ENCODE peak calls at places on chromosome 19, in six cellular contexts. W, Q, G, O, Y and C are unnamed samples.

GRCh38 chr19:17450264-17451075 is 2.0 kb upstream of the TMEM221 start:
- DNase-seq in W (peak), Q (no peak), G (no peak), O (no peak), Y (no peak), C (peak)

GRCh38 chr19:16571283-16571682 is 932 bp downstream of the SLC35E1 start:
- DNase-seq in W (peak), Q (no peak), G (peak), O (no peak), Y (no peak), C (peak)

GRCh38 chr19:56507446-56508281 is at the start of gene ZNF471:
- DNase-seq in W (peak), Q (peak), G (no peak), O (peak), Y (peak), C (peak)

GRCh38 chr19:43290568-43291359 is 21.4 kb upstream of the PSG9 start:
- DNase-seq in W (peak), Q (no peak), G (peak), O (no peak), Y (no peak), C (no peak)

GRCh38 chr19:3359850-3360493 is 6.4 kb upstream of the NFIC start:
- DNase-seq in W (no peak), Q (no peak), G (peak), O (no peak), Y (peak), C (no peak)

GRCh38 chr19:19552811-19553210 is 14.7 kb downstream of the CILP2 start:
- DNase-seq in W (no peak), Q (no peak), G (peak), O (no peak), Y (peak), C (peak)

GRCh38 chr19:2494084-2494446 is 18.1 kb downstream of the GADD45B start:
- DNase-seq in W (peak), Q (no peak), G (no peak), O (no peak), Y (no peak), C (no peak)

GRCh38 chr19:3034845-3035541 is 5.9 kb upstream of the TLE2 start:
- DNase-seq in W (peak), Q (no peak), G (peak), O (peak), Y (no peak), C (no peak)

GRCh38 chr19:6476155-6476895 is 5.3 kb downstream of the DENND1C start:
- DNase-seq in W (peak), Q (peak), G (peak), O (no peak), Y (peak), C (peak)

GRCh38 chr19:6233827-6234511 is 45.8 kb downstream of the MLLT1 start:
- DNase-seq in W (no peak), Q (no peak), G (no peak), O (peak), Y (no peak), C (no peak)

GRCh38 chr19:1295169-1296012 is 9.7 kb downstream of the EFNA2 start:
- DNase-seq in W (no peak), Q (no peak), G (peak), O (no peak), Y (peak), C (peak)

GRCh38 chr19:1856345-1856697 is 7.1 kb downstream of the KLF16 start:
- DNase-seq in W (no peak), Q (no peak), G (peak), O (no peak), Y (no peak), C (no peak)

GRCh38 chr19:15452111-15453047 is 2.6 kb upstream of the WIZ start:
- DNase-seq in W (peak), Q (peak), G (peak), O (peak), Y (no peak), C (peak)

GRCh38 chr19:54209058-54209747 is 8.5 kb downstream of the RPS9 start:
- DNase-seq in W (no peak), Q (no peak), G (no peak), O (no peak), Y (no peak), C (no peak)

GRCh38 chr19:15575406-15575805 is 39.6 kb upstream of the CYP4F8 start:
- DNase-seq in W (no peak), Q (no peak), G (no peak), O (no peak), Y (no peak), C (no peak)

GRCh38 chr19:50772408-50773311 is 2.4 kb downstream of the GPR32 start:
- DNase-seq in W (no peak), Q (no peak), G (peak), O (no peak), Y (no peak), C (no peak)

GRCh38 chr19:43784251-43784980 is 3.6 kb upstream of the KCNN4 start:
- DNase-seq in W (peak), Q (no peak), G (peak), O (no peak), Y (peak), C (peak)

GRCh38 chr19:1910169-1910568 is 5.0 kb downstream of the ADAT3 start:
- DNase-seq in W (no peak), Q (peak), G (no peak), O (no peak), Y (no peak), C (no peak)

GRCh38 chr19:16113727-16114126 is 2.0 kb downstream of the RAB8A start:
- DNase-seq in W (no peak), Q (no peak), G (peak), O (no peak), Y (no peak), C (no peak)

GRCh38 chr19:7748756-7749155 is 1.4 kb upstream of the CD209 start:
- DNase-seq in W (peak), Q (no peak), G (no peak), O (no peak), Y (no peak), C (peak)

GRCh38 chr19:9729162-9729561 is 39.4 kb downstream of the ZNF846 start:
- DNase-seq in W (no peak), Q (no peak), G (no peak), O (no peak), Y (no peak), C (no peak)

GRCh38 chr19:4800591-4801081 is 9.1 kb downstream of the FEM1A start:
- DNase-seq in W (peak), Q (no peak), G (no peak), O (peak), Y (no peak), C (peak)

GRCh38 chr19:30017172-30017571 is 75.1 kb downstream of the URI1 start:
- DNase-seq in W (no peak), Q (no peak), G (peak), O (no peak), Y (no peak), C (no peak)

GRCh38 chr19:11736696-11737095 is 2.0 kb downstream of the ZNF823 start:
- DNase-seq in W (peak), Q (no peak), G (peak), O (peak), Y (no peak), C (peak)

GRCh38 chr19:1245884-1246816 is 2.2 kb upstream of the MIDN start:
- DNase-seq in W (no peak), Q (peak), G (no peak), O (peak), Y (no peak), C (no peak)

GRCh38 chr19:18832331-18833140 is 777 bp downstream of the UPF1 start:
- DNase-seq in W (peak), Q (no peak), G (peak), O (no peak), Y (peak), C (peak)

GRCh38 chr19:28878862-28879566 is 333.9 kb downstream of the UQCRFS1 start:
- DNase-seq in W (peak), Q (peak), G (peak), O (peak), Y (peak), C (peak)

GRCh38 chr19:4139614-4140236 is 13.7 kb upstream of the CREB3L3 start:
- DNase-seq in W (peak), Q (peak), G (peak), O (peak), Y (peak), C (peak)

GRCh38 chr19:2623743-2624142 is 78.8 kb downstream of the GNG7 start:
- DNase-seq in W (no peak), Q (no peak), G (peak), O (no peak), Y (no peak), C (no peak)

GRCh38 chr19:1651061-1651547 is 1.3 kb downstream of the TCF3 start:
- DNase-seq in W (no peak), Q (no peak), G (peak), O (no peak), Y (peak), C (peak)

DNA sequence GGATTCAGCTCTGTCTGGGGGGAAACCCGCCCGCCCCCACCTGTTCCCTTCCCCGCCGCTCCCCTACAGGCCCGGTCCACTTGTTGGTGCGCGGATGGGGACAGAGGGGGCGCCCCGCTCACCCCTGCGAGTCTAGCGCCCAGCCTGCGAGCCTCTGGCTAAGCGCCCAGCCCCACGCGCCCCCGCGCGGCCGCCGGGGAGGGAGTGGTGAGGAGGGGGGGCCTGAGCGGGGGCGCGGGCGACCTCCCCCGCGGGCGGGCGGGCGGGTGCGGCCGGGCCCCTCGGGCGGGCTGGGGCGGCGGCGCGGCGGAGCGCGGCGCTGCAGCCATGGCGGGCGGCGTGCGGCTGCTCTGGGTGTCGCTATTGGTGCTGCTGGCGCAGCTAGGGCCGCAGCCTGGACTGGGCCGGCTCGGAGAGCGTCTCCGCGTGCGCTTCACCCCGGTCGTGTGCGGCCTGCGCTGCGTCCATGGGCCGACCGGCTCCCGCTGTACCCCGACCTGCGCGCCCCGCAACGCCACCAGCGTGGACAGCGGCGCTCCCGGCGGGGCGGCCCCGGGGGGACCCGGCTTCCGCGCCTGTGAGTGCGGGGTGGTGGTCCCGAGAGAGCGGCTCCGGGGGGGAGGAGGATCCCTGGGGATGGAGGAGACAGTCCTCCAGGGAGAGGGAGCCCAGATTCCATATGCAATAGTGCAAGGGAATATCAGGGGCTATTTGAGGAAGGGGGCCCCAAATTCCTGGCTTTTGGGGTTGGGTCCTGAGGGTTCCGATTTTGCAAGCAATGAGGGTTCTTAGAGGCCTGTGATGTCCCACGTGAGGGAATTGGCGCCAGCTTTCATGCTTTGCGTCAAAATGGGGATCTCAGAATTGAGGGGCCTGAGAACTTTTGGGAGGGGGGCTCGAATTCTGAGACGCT is at the start of gene LTBP4:
- DNase-seq in W (no peak), Q (no peak), G (no peak), O (peak), Y (peak), C (no peak)
- H3K27ac ChIP-seq in W (no peak), Q (peak), G (no peak), O (peak), Y (no peak), C (peak)

GRCh38 chr19:49085868-49086232 is 599 bp downstream of the SNRNP70 start:
- DNase-seq in W (no peak), Q (no peak), G (no peak), O (no peak), Y (no peak), C (no peak)

GRCh38 chr19:49085020-49085867 is at the start of gene SNRNP70:
- DNase-seq in W (peak), Q (peak), G (peak), O (peak), Y (peak), C (peak)

GRCh38 chr19:49081273-49081672 is 4.0 kb upstream of the SNRNP70 start:
- DNase-seq in W (no peak), Q (no peak), G (no peak), O (no peak), Y (no peak), C (no peak)

GRCh38 chr19:49084206-49085019 is 838 bp upstream of the SNRNP70 start:
- DNase-seq in W (no peak), Q (no peak), G (no peak), O (no peak), Y (no peak), C (no peak)

GRCh38 chr19:49086296-49086695 is 1.0 kb downstream of the SNRNP70 start:
- DNase-seq in W (no peak), Q (no peak), G (no peak), O (no peak), Y (no peak), C (no peak)
- H3K27ac ChIP-seq in W (peak), Q (peak), G (no peak), O (no peak), Y (no peak), C (peak)

DNA sequence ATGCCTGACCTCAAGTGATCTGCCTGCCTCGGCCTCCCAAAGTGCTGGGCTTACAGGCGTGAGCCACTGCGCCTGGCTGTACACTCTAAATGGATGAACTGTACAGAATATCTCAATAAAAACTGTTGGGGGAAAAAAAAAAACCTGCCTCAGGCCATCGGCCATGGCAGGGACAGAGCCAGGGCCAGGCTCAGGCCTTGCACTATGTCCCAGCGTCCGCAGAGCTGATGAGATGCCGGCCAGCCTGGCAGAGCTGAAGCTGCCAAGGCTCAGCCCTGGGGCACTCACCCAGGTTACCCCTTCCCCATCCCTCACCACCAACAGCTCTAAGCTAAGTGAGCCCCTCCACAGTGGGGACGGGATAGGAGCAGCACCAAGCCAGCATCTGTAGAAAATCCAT is 6.1 kb downstream of the PPP6R1 start:
- DNase-seq in W (no peak), Q (no peak), G (no peak), O (no peak), Y (no peak), C (no peak)
- H3K27ac ChIP-seq in W (no peak), Q (no peak), G (peak), O (no peak), Y (peak), C (peak)

GRCh38 chr19:51798127-51798526 is 3.2 kb downstream of the FPR3 start:
- DNase-seq in W (no peak), Q (no peak), G (no peak), O (no peak), Y (no peak), C (no peak)

GRCh38 chr19:51794865-51795490 is at the start of gene FPR3:
- DNase-seq in W (no peak), Q (no peak), G (no peak), O (no peak), Y (no peak), C (no peak)

GRCh38 chr19:51793994-51794393 is 963 bp upstream of the FPR3 start:
- DNase-seq in W (no peak), Q (no peak), G (no peak), O (no peak), Y (no peak), C (no peak)

GRCh38 chr19:51798958-51799310 is 4.0 kb downstream of the FPR3 start:
- DNase-seq in W (no peak), Q (no peak), G (no peak), O (no peak), Y (no peak), C (no peak)

DNA sequence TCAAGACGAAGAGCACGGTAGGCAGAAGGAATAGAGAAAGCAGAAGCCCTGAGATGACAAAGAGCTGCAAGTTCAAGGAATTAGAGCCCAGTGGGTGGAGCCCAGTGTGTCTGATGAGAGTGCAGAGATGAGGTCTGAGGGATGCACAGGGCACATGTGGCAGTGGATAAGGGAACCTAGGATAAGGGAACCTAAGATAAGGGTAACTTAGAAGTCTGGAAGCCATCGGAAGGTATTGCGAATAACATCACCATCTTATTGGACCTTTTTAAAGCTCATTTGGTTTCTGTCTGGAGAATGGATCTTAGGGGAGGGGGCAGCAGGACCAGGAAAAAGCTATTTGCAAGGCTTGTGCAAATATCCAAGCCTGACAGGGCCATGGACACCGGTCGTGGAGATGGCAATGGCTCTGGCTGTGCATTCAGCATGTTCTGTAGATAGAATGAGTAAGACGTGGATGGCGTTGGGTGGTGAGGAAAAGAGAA is 1.3 kb downstream of the FPR3 start:
- DNase-seq in W (no peak), Q (no peak), G (no peak), O (no peak), Y (no peak), C (no peak)
- H3K27ac ChIP-seq in W (no peak), Q (no peak), G (no peak), O (no peak), Y (no peak), C (no peak)

DNA sequence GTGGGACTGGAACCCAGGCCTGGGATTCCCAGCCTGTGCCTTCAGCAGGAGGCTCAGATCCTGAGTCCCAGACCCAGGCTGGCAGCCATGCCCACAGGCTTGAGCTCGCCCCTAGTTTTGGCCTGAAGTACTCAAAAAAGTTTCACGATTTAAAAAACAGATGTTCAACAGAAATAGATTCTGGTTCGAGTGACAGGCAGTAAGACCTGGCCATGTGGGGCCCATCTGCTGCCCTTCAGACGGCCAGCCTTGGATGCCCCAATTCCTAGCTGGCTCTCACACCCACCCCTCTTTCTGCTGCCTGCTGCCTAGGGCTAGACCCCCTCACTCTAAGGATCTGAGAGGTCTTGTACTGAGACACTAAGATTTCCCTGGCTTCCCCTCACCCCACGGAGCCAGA is 2.8 kb upstream of the DMPK start:
- DNase-seq in W (no peak), Q (no peak), G (no peak), O (no peak), Y (no peak), C (no peak)
- H3K27ac ChIP-seq in W (no peak), Q (no peak), G (no peak), O (peak), Y (no peak), C (peak)